ENCODE peak calls at places on chromosomes 7 and 10, in four cellular contexts. T is lower leg skin, A is PC-3, J is GM12865. W is an unnamed sample.
A peak's percentile ranks its signal among the peaks of the same experiment; 100 is the strongest.

GRCh38 chr10:118754556-118755423 is at the start of gene CACUL1:
- DNase-seq in A (peak; percentile 97), J (peak; percentile 100), T (peak; percentile 100), W (peak; percentile 100)

GRCh38 chr10:30591249-30591670 is 38.3 kb downstream of the LYZL2 start:
- DNase-seq in A (peak; percentile 61), T (no peak), J (peak; percentile 64), W (peak; percentile 61)

GRCh38 chr7:47968852-47969774 is 10.3 kb downstream of the HUS1 start:
- DNase-seq in T (no peak), A (peak; percentile 69), J (peak; percentile 74), W (peak; percentile 62)

GRCh38 chr7:111871283-111871682 is 309.0 kb upstream of the IMMP2L start:
- DNase-seq in A (no peak), J (no peak), T (no peak), W (peak; percentile 36)

GRCh38 chr7:81692146-81692905 is 77.5 kb downstream of the HGF start:
- DNase-seq in J (no peak), T (no peak), A (peak; percentile 78), W (peak; percentile 57)

GRCh38 chr7:73602721-73603651 is 21.3 kb downstream of the MLXIPL start:
- DNase-seq in A (no peak), T (no peak), J (no peak), W (peak; percentile 36)

GRCh38 chr7:158993591-158993990 is 137.2 kb downstream of the DYNC2I1 start:
- DNase-seq in T (no peak), J (no peak), A (no peak), W (no peak)

GRCh38 chr10:99435986-99436633 is 5.7 kb upstream of the GOT1 start:
- DNase-seq in A (peak; percentile 72), T (no peak), J (peak; percentile 55), W (peak; percentile 61)

GRCh38 chr7:15471387-15471786 is 90.4 kb downstream of the AGMO start:
- DNase-seq in J (no peak), T (no peak), A (no peak), W (no peak)

GRCh38 chr10:84896909-84897308 is 568.5 kb downstream of the CCSER2 start:
- DNase-seq in J (no peak), A (no peak), T (no peak), W (no peak)

GRCh38 chr10:133357293-133358151 is at the start of gene FUOM:
- DNase-seq in J (peak; percentile 84), T (no peak), A (peak; percentile 37), W (peak; percentile 43)

GRCh38 chr10:33150904-33151303 is 183.6 kb downstream of the NRP1 start:
- DNase-seq in J (no peak), T (no peak), A (peak; percentile 92), W (no peak)

GRCh38 chr10:7829289-7829834 is 11.1 kb downstream of the TAF3 start:
- DNase-seq in A (no peak), T (no peak), J (no peak), W (no peak)

GRCh38 chr10:7832060-7832459 is 13.8 kb downstream of the TAF3 start:
- DNase-seq in J (no peak), T (no peak), A (no peak), W (no peak)

GRCh38 chr10:7824251-7824650 is 5.9 kb downstream of the TAF3 start:
- DNase-seq in T (no peak), J (no peak), A (no peak), W (no peak)

GRCh38 chr10:7826971-7827370 is 8.7 kb downstream of the TAF3 start:
- DNase-seq in A (peak; percentile 24), T (no peak), J (no peak), W (peak; percentile 52)
- TF ChIP-seq CTCF in A (no peak), T (no peak), J (no peak), W (no peak)

GRCh38 chr7:45055594-45056219 is 33.1 kb downstream of the NACAD start:
- DNase-seq in A (no peak), T (no peak), J (no peak), W (no peak)

GRCh38 chr7:45053401-45053800 is 35.4 kb downstream of the NACAD start:
- DNase-seq in A (no peak), J (no peak), T (no peak), W (no peak)

GRCh38 chr7:45053941-45054340 is 34.8 kb downstream of the NACAD start:
- DNase-seq in T (no peak), J (no peak), A (no peak), W (no peak)

GRCh38 chr7:45054442-45054841 is 34.3 kb downstream of the NACAD start:
- DNase-seq in A (no peak), T (no peak), J (no peak), W (no peak)

GRCh38 chr7:45055016-45055415 is 33.8 kb downstream of the NACAD start:
- DNase-seq in A (no peak), J (no peak), T (no peak), W (no peak)
- H3K4me3 ChIP-seq in A (no peak overlapping the region), J (no peak overlapping the region), T (no peak overlapping the region), W (no peak overlapping the region)

DNA sequence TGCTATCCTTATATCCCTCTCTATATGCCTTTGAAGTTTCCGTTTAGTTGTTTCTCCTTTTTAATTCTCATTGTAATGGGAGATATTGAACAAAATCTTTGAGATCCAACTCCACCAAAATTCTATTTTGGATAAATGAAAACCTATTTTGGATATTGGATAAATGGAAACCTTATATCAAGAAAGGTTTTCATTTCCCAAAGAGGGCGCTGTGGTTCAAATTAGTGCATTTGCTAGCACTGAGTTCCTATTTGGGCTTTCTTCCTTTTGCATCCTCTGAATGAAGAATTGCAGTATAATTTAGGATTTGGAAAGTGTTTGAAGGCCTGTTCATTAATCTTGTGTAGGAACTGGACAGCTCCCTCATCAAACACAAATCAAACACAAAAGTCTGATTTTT is 80.7 kb upstream of the KLF14 start:
- DNase-seq in J (peak; percentile 7), T (no peak), A (peak; percentile 74), W (peak; percentile 47)
- TF ChIP-seq CTCF in J (no peak), T (no peak), A (peak; percentile 83), W (peak; percentile 44)

GRCh38 chr7:130794619-130794922 is 60.6 kb upstream of the KLF14 start:
- DNase-seq in T (no peak), A (no peak), J (no peak), W (no peak)

GRCh38 chr7:130791746-130792145 is 57.7 kb upstream of the KLF14 start:
- DNase-seq in T (no peak), J (no peak), A (no peak), W (no peak)

DNA sequence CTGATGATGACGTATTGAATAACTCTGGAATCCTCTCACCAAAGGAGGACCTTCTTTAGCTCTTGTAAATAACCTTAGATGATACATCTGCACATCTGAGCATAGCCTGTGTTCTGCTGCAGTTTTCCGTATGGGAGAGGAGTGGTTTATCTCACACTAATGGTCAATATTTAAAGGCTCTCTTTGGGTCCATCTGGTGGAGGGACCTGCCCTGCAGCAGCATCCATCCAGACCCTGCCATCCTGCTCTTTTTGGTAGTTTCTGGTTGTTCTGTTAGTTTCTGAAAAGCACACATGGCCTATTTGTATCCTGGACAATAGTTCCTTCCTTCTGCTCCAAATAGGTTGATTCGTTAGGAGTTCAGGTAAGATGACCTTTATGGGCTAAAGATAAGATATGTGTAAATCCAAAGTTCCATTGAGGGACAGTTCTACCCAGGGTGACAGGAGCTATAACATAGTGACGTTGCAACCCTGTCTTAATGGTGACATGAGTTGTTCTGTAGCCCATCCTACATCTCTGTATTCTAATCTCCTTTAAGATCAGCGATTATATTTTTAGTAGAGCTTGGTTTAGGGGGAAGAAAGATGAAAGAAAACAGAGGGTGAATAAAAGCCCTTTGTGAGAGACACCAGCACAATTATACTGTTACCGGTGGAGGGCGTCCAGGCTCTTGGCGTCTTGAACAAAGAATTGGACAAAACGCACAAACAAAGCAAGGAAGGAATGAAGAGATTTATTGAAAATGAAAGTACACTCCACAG is 60.0 kb upstream of the KLF14 start:
- DNase-seq in A (no peak), T (no peak), J (no peak), W (peak; percentile 26)
- H3K4me3 ChIP-seq in A (no peak overlapping the region), T (no peak overlapping the region), J (no peak overlapping the region), W (no peak overlapping the region)

GRCh38 chr10:93598157-93598556 is 2.9 kb downstream of the RBP4 start:
- DNase-seq in A (no peak), J (no peak), T (no peak), W (peak; percentile 66)

GRCh38 chr10:93597075-93597599 is 3.9 kb downstream of the RBP4 start:
- DNase-seq in A (no peak), T (no peak), J (no peak), W (no peak)

GRCh38 chr10:93595378-93596288 is 5.4 kb downstream of the RBP4 start:
- DNase-seq in A (no peak), J (no peak), T (no peak), W (no peak)

GRCh38 chr10:93594518-93594917 is 6.5 kb downstream of the RBP4 start:
- DNase-seq in J (no peak), T (no peak), A (no peak), W (no peak)

GRCh38 chr10:93596539-93596938 is 4.5 kb downstream of the RBP4 start:
- DNase-seq in J (no peak), T (no peak), A (no peak), W (no peak)
- TF ChIP-seq CTCF in J (no peak), T (no peak), A (peak; percentile 34), W (no peak)

W was measured in epithelial cell of esophagus.